ENCODE peak calls at places on chromosomes 3 and 15, in eight cellular contexts. M is effector memory CD8-positive, alpha-beta T cell; B is EH; Y is NCI-H1092 treated with DMSO at 0.1 percent for 48 hours; V is ELR; K is lower leg skin; H is NCI-H1105; A is C1 segment of cervical spinal cord. F is an unnamed sample.

GRCh38 chr3:185717121-185717520 is 107.7 kb downstream of the IGF2BP2 start:
- DNase-seq in M (no peak), B (peak), Y (no peak), V (peak), K (no peak), H (no peak), A (no peak), F (peak)

GRCh38 chr3:120198305-120198878 is 86.6 kb downstream of the GPR156 start:
- DNase-seq in M (no peak), B (peak), Y (peak), V (peak), K (no peak), H (peak), A (no peak), F (peak)

GRCh38 chr3:32685604-32686185 is 707 bp downstream of the CNOT10 start:
- DNase-seq in M (no peak), B (no peak), Y (no peak), V (peak), K (no peak), H (no peak), A (no peak), F (no peak)

GRCh38 chr15:39828374-39828931 is 45.8 kb upstream of the FSIP1 start:
- DNase-seq in M (no peak), B (peak), Y (peak), V (no peak), K (no peak), H (peak), A (peak), F (no peak)

GRCh38 chr3:174329321-174329720 is 529.8 kb upstream of the NAALADL2 start:
- DNase-seq in M (no peak), B (peak), Y (no peak), V (peak), K (no peak), H (no peak), A (no peak), F (no peak)

GRCh38 chr3:31895471-31895870 is 85.6 kb downstream of the OSBPL10 start:
- DNase-seq in M (no peak), B (peak), Y (no peak), V (peak), K (no peak), H (no peak), A (no peak), F (no peak)

GRCh38 chr3:128343287-128344045 is 123.2 kb downstream of the DNAJB8 start:
- DNase-seq in M (no peak), B (peak), Y (no peak), V (peak), K (no peak), H (no peak), A (no peak), F (no peak)

GRCh38 chr3:33372218-33373081 is 67.8 kb downstream of the UBP1 start:
- DNase-seq in M (peak), B (peak), Y (peak), V (peak), K (no peak), H (no peak), A (no peak), F (peak)

GRCh38 chr3:188041193-188041592 is 112.8 kb upstream of the LPP start:
- DNase-seq in M (no peak), B (no peak), Y (no peak), V (no peak), K (no peak), H (no peak), A (no peak), F (no peak)

GRCh38 chr15:77543159-77543882 is 89.4 kb downstream of the LINGO1 start:
- DNase-seq in M (peak), B (peak), Y (peak), V (peak), K (peak), H (peak), A (peak), F (peak)

GRCh38 chr15:35689266-35689665 is 143.3 kb upstream of the DPH6 start:
- DNase-seq in M (no peak), B (no peak), Y (no peak), V (no peak), K (no peak), H (no peak), A (no peak), F (no peak)

GRCh38 chr3:169026543-169027181 is 636.9 kb downstream of the MECOM start:
- DNase-seq in M (no peak), B (peak), Y (peak), V (peak), K (no peak), H (peak), A (no peak), F (no peak)